ENCODE peak calls at places on chromosome 4, in nine cellular contexts. O, D, X, F, K, Z, P, I and J are unnamed samples. For H3K27me3, the result is how much of the 10 kb centered on the place peaks cover.

GRCh38 chr4:183589710-183590109 is 69.3 kb downstream of the RWDD4 start:
- DNase-seq in D (no peak), O (no peak), P (no peak), X (no peak), F (no peak), K (no peak), Z (no peak), I (no peak), J (no peak)

GRCh38 chr4:113635739-113636437 is 125.7 kb downstream of the CAMK2D start:
- DNase-seq in X (no peak), K (no peak), I (no peak), F (no peak), Z (no peak), P (peak), O (no peak), D (peak), J (no peak)

GRCh38 chr4:42488554-42488953 is 91.3 kb downstream of the SHISA3 start:
- DNase-seq in K (no peak), O (no peak), D (no peak), P (no peak), Z (no peak), X (no peak), F (no peak), I (no peak), J (no peak)

GRCh38 chr4:178027796-178028195 is 585.6 kb upstream of the AGA start:
- DNase-seq in D (no peak), Z (no peak), F (no peak), O (no peak), K (no peak), P (no peak), I (no peak), X (no peak), J (no peak)

GRCh38 chr4:8242782-8243556 is 26.6 kb upstream of the HTRA3 start:
- DNase-seq in F (no peak), I (no peak), O (no peak), K (no peak), Z (no peak), X (no peak), P (no peak), D (no peak), J (no peak)

GRCh38 chr4:55732864-55733263 is 86.7 kb upstream of the EXOC1L start:
- DNase-seq in Z (no peak), F (no peak), O (no peak), P (no peak), K (no peak), D (no peak), I (no peak), X (no peak), J (no peak)

GRCh38 chr4:82429728-82430192 is 502 bp downstream of the HNRNPDL start:
- DNase-seq in I (no peak), O (no peak), X (no peak), D (no peak), F (no peak), K (no peak), P (no peak), Z (no peak), J (no peak)

GRCh38 chr4:187993827-187994226 is 1.7 kb upstream of the ZFP42 start:
- DNase-seq in O (no peak), D (peak), Z (no peak), P (no peak), I (no peak), X (no peak), K (no peak), F (peak), J (peak)

GRCh38 chr4:188779586-188779985 is 640.3 kb downstream of the TRIML1 start:
- DNase-seq in P (no peak), K (no peak), F (no peak), O (no peak), I (no peak), D (peak), Z (no peak), X (no peak), J (no peak)

GRCh38 chr4:19187709-19188108 is 1064.0 kb upstream of the SLIT2 start:
- DNase-seq in O (no peak), Z (no peak), D (no peak), X (no peak), P (no peak), K (no peak), F (no peak), I (no peak), J (no peak)

GRCh38 chr4:7557447-7557846 is 122.7 kb upstream of the PSAPL1 start:
- DNase-seq in O (no peak), F (no peak), D (peak), I (no peak), P (no peak), X (no peak), Z (no peak), K (no peak), J (no peak)

GRCh38 chr4:13701937-13702446 is 74.5 kb upstream of the BOD1L1 start:
- DNase-seq in F (peak), P (no peak), O (no peak), X (no peak), I (no peak), K (no peak), Z (no peak), D (peak), J (no peak)

GRCh38 chr4:173519130-173520101 is 10.6 kb downstream of the HAND2 start:
- DNase-seq in F (no peak), O (peak), I (peak), P (peak), K (no peak), D (no peak), Z (no peak), X (peak), J (no peak)

GRCh38 chr4:135319685-135320084 is 1118.1 kb upstream of the PABPC4L start:
- DNase-seq in X (no peak), Z (no peak), F (peak), P (no peak), D (no peak), K (no peak), O (no peak), I (no peak), J (no peak)

GRCh38 chr4:126306152-126306869 is 991.6 kb downstream of the FAT4 start:
- DNase-seq in D (no peak), K (no peak), X (peak), Z (peak), I (no peak), F (no peak), O (no peak), P (peak), J (peak)

GRCh38 chr4:10080874-10081606 is 35.6 kb downstream of the WDR1 start:
- DNase-seq in X (no peak), K (no peak), Z (no peak), D (no peak), F (no peak), I (no peak), P (peak), O (no peak), J (no peak)

GRCh38 chr4:3392319-3392718 is 49.4 kb upstream of the HGFAC start:
- DNase-seq in O (no peak), Z (no peak), D (no peak), F (no peak), P (no peak), I (no peak), X (no peak), K (no peak), J (no peak)

GRCh38 chr4:1400191-1400805 is 5.9 kb downstream of the NKX1-1 start:
- DNase-seq in K (no peak), Z (no peak), D (no peak), I (no peak), P (no peak), F (no peak), O (no peak), X (peak), J (peak)

GRCh38 chr4:127634181-127634580 is 1.4 kb downstream of the INTU start:
- DNase-seq in F (no peak), Z (no peak), O (no peak), K (no peak), I (no peak), P (no peak), D (peak), X (no peak), J (no peak)

GRCh38 chr4:1043658-1044468 is 32.4 kb downstream of the FGFRL1 start:
- DNase-seq in O (no peak), K (no peak), X (peak), F (peak), I (peak), Z (peak), P (peak), D (peak), J (peak)

GRCh38 chr4:10336471-10336870 is 120.8 kb downstream of the ZNF518B start:
- DNase-seq in X (no peak), Z (no peak), O (no peak), I (no peak), P (no peak), K (no peak), F (no peak), D (no peak), J (no peak)

GRCh38 chr4:38069271-38069760 is 109.1 kb downstream of the PTTG2 start:
- DNase-seq in X (peak), F (no peak), I (peak), P (no peak), D (peak), O (no peak), K (no peak), Z (no peak), J (no peak)

GRCh38 chr4:4555916-4556315 is 14.1 kb upstream of the STX18 start:
- DNase-seq in K (no peak), I (no peak), D (peak), P (no peak), X (no peak), Z (no peak), O (no peak), F (no peak), J (no peak)

GRCh38 chr4:182263562-182263961 is 20.4 kb downstream of the TENM3 start:
- DNase-seq in K (no peak), X (no peak), Z (no peak), I (no peak), D (no peak), O (no peak), P (no peak), F (no peak), J (no peak)

GRCh38 chr4:10031663-10032590 is 10.6 kb upstream of the SLC2A9 start:
- DNase-seq in I (no peak), D (no peak), Z (no peak), F (no peak), K (no peak), X (no peak), O (no peak), P (no peak), J (no peak)

GRCh38 chr4:143441678-143442077 is 71.8 kb upstream of the SMARCA5 start:
- DNase-seq in X (no peak), K (no peak), P (no peak), I (no peak), Z (no peak), D (no peak), O (no peak), F (no peak), J (no peak)

GRCh38 chr4:150217192-150217591 is 138.9 kb downstream of the DCLK2 start:
- DNase-seq in X (no peak), I (no peak), Z (no peak), P (no peak), O (no peak), F (no peak), D (peak), K (no peak), J (no peak)

GRCh38 chr4:77619408-77619807 is 13.8 kb downstream of the CXCL13 start:
- DNase-seq in O (no peak), Z (no peak), I (no peak), F (no peak), P (no peak), K (no peak), X (no peak), D (no peak), J (no peak)

GRCh38 chr4:145929415-145930178 is 9.0 kb downstream of the ZNF827 start:
- DNase-seq in P (no peak), X (no peak), F (no peak), I (no peak), Z (no peak), D (no peak), O (no peak), K (no peak), J (no peak)

GRCh38 chr4:168527560-168527959 is 30.7 kb downstream of the PALLD start:
- DNase-seq in Z (no peak), I (no peak), F (no peak), O (no peak), K (no peak), P (no peak), D (no peak), X (no peak), J (no peak)

GRCh38 chr4:89838005-89838404 is 1.0 kb upstream of the SNCA start:
- DNase-seq in Z (no peak), F (no peak), X (no peak), D (no peak), O (no peak), P (no peak), I (no peak), K (no peak), J (no peak)

GRCh38 chr4:128660361-128660964 is 149.0 kb upstream of the JADE1 start:
- DNase-seq in F (no peak), I (no peak), P (no peak), O (no peak), D (peak), K (no peak), Z (peak), X (peak), J (peak)

GRCh38 chr4:99945718-99946345 is 586 bp downstream of the DNAJB14 start:
- DNase-seq in D (peak), P (no peak), O (no peak), F (no peak), X (no peak), Z (no peak), I (no peak), K (no peak), J (no peak)

GRCh38 chr4:151291485-151291884 is 14.5 kb downstream of the PRSS48 start:
- DNase-seq in Z (no peak), O (no peak), K (no peak), F (no peak), X (no peak), I (no peak), D (no peak), P (no peak), J (no peak)

GRCh38 chr4:78672441-78672815 is 103.7 kb upstream of the BMP2K start:
- DNase-seq in I (no peak), O (no peak), P (no peak), K (no peak), X (no peak), D (no peak), Z (no peak), F (no peak), J (no peak)

GRCh38 chr4:73603307-73603710 is 16.9 kb downstream of the RASSF6 start:
- DNase-seq in K (no peak), P (no peak), F (no peak), I (no peak), X (no peak), Z (no peak), O (no peak), D (peak), J (no peak)

GRCh38 chr4:139453371-139454110 is 380 bp upstream of the RAB33B start:
- DNase-seq in O (no peak), K (peak), X (peak), I (peak), P (peak), F (peak), D (peak), Z (peak), J (peak)
- TF ChIP-seq POLR2A in O (no peak), K (peak), X (peak), I (peak), P (peak), F (peak), D (peak), Z (peak), J (peak)

GRCh38 chr4:118034061-118034785 is at the start of gene NDST3:
- DNase-seq in X (no peak), D (peak), P (no peak), Z (peak), O (no peak), F (peak), K (no peak), I (no peak), J (peak)
- H3K27me3 ChIP-seq in X (under half), D (under half), P (under half), Z (under half), O (under half), F (under half), K (under half), I (under half), J (under half)

GRCh38 chr4:95660719-95661118 is 111.9 kb upstream of the UNC5C start:
- DNase-seq in I (no peak), D (no peak), O (no peak), Z (no peak), K (no peak), X (no peak), P (no peak), F (no peak), J (no peak)
- H3K27ac ChIP-seq in I (no peak), D (no peak), O (no peak), Z (no peak), K (no peak), X (no peak), P (no peak), F (no peak), J (no peak)

GRCh38 chr4:137890802-137891201 is 351.3 kb downstream of the SLC7A11 start:
- DNase-seq in K (no peak), P (no peak), I (no peak), O (no peak), Z (no peak), F (no peak), X (no peak), D (no peak), J (no peak)
- TF ChIP-seq POLR2A in K (no peak), P (no peak), I (no peak), O (no peak), Z (no peak), F (no peak), X (no peak), D (no peak), J (no peak)

GRCh38 chr4:106473515-106473914 is 104.9 kb upstream of the GIMD1 start:
- DNase-seq in D (no peak), I (no peak), O (no peak), X (no peak), Z (no peak), K (no peak), F (no peak), P (no peak), J (no peak)

DNA sequence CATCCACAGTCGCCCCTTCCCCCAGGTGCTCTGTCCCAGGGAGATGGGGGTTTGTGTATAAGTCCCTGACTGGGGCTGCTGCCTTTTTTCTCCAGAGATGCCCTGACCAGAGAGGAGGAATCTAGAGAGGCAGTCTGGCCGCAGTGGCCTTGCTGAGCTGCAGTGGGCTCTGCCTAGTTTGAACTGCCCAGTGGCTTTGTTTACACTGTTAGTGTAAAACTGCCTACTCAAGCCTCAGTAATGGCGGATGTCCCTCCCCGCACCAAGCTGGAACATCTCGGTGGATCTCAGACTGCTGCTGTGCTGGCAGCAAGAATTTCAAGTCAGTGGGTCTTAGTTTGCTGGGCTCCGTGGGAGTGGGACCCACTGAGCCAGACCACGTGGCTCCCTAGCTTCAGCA is 102.6 kb upstream of the GIMD1 start:
- DNase-seq in Z (no peak), I (no peak), P (no peak), O (no peak), X (no peak), K (no peak), F (no peak), D (no peak), J (no peak)
- H3K27me3 ChIP-seq in Z (under half), I (under half), P (under half), O (under half), X (under half), K (under half), F (under half), D (under half), J (under half)

DNA sequence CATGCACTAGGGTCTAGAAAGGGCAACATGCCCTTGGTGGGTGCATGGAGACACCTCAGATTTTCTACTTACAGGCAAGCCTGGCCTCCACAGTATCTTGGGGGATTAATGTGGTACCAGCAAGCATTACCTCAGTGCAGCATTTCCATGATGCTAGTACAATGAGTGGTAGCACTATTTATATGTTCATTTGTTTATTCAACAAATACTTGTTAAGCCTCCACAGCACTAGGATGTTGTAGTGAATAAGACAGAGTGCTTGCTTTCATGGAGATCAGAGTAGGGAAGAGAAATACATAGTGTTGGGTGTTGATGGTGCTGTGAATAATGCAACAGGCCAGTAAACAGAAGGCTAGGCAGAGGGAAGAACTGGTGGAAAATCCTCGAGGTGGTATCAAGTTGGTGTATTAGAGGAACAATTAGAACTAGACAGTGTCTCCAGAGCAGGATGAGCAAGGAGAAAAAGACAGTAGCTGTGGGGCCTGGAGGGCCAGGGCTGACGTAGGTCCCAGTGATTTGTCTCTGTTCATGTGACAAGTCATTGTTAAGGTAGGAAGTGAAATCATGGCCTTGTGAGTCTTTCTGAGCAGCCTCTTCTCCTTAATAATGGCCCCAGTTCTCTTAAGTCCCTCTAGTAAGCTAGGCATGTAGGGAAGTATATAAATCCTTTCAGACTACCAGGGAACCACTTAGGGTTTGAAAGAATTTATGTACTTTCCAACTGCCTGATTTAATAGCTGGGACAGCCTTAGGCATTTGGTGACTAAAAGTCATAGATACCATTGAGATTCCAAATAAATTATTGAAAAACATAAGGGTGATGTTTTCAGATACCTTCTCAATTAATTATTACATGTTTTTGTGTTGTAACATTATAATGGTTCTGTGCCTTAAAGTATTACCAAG is 133.2 kb downstream of the KLHL8 start:
- DNase-seq in Z (no peak), P (no peak), O (no peak), I (no peak), K (no peak), D (peak), X (no peak), F (no peak), J (no peak)
- H3K27ac ChIP-seq in Z (no peak), P (no peak), O (no peak), I (no peak), K (peak), D (no peak), X (no peak), F (no peak), J (no peak)

GRCh38 chr4:15001248-15001824 is 945 bp upstream of the CPEB2 start:
- DNase-seq in K (no peak), F (no peak), D (peak), I (peak), Z (peak), O (no peak), P (peak), X (peak), J (peak)
- TF ChIP-seq POLR2A in K (no peak), F (no peak), D (peak), I (no peak), Z (no peak), O (no peak), P (no peak), X (peak), J (no peak)

GRCh38 chr4:155415662-155416061 is 38.9 kb upstream of the MAP9 start:
- DNase-seq in O (no peak), D (no peak), X (no peak), I (no peak), P (no peak), F (no peak), Z (no peak), K (no peak), J (no peak)
- H3K27me3 ChIP-seq in O (under half), D (under half), X (under half), I (under half), P (under half), F (under half), Z (under half), K (under half), J (under half)